ENCODE peak calls at places on chromosomes 2 and 18, in eight cellular contexts. D, C, R, W, X, E, F and B are unnamed samples.

GRCh38 chr18:9016819-9017169 is 85.7 kb upstream of the NDUFV2 start:
- DNase-seq in D (no peak), C (no peak), R (no peak), W (no peak), X (peak), E (no peak), F (no peak), B (no peak)

GRCh38 chr2:96344011-96344410 is 8.4 kb downstream of the NCAPH start:
- DNase-seq in D (peak), C (no peak), R (no peak), W (peak), X (peak), E (peak), F (peak), B (peak)

GRCh38 chr2:240928476-240929363 is 22.6 kb downstream of the CROCC2 start:
- DNase-seq in D (no peak), C (no peak), R (no peak), W (no peak), X (no peak), E (no peak), F (peak), B (no peak)

GRCh38 chr2:36605273-36605672 is 7.3 kb upstream of the FEZ2 start:
- DNase-seq in D (no peak), C (no peak), R (no peak), W (no peak), X (no peak), E (no peak), F (no peak), B (no peak)

GRCh38 chr18:429030-429429 is 71.5 kb downstream of the COLEC12 start:
- DNase-seq in D (no peak), C (no peak), R (no peak), W (no peak), X (no peak), E (no peak), F (no peak), B (no peak)

GRCh38 chr2:80122675-80123074 is 181.9 kb downstream of the LRRTM1 start:
- DNase-seq in D (no peak), C (no peak), R (no peak), W (no peak), X (no peak), E (no peak), F (no peak), B (no peak)

GRCh38 chr2:231929961-231930600 is 3.9 kb upstream of the NPPC start:
- DNase-seq in D (no peak), C (peak), R (no peak), W (no peak), X (peak), E (peak), F (peak), B (no peak)

GRCh38 chr2:16727256-16727655 is 61.6 kb upstream of the CYRIA start:
- DNase-seq in D (no peak), C (no peak), R (no peak), W (no peak), X (peak), E (peak), F (no peak), B (no peak)

GRCh38 chr2:218419630-218420216 is 800 bp downstream of the VIL1 start:
- DNase-seq in D (no peak), C (no peak), R (no peak), W (no peak), X (no peak), E (no peak), F (no peak), B (no peak)

GRCh38 chr2:65177754-65178442 is 48.0 kb upstream of the RAB1A start:
- DNase-seq in D (no peak), C (no peak), R (no peak), W (no peak), X (no peak), E (no peak), F (no peak), B (no peak)

GRCh38 chr2:212392048-212392447 is 146.6 kb downstream of the ERBB4 start:
- DNase-seq in D (no peak), C (no peak), R (no peak), W (no peak), X (peak), E (no peak), F (no peak), B (no peak)

GRCh38 chr2:173264603-173265366 is 89.9 kb upstream of the CDCA7 start:
- DNase-seq in D (peak), C (no peak), R (no peak), W (no peak), X (no peak), E (no peak), F (peak), B (peak)

GRCh38 chr18:55247032-55247431 is 287.8 kb upstream of the CCDC68 start:
- DNase-seq in D (no peak), C (no peak), R (no peak), W (no peak), X (no peak), E (no peak), F (no peak), B (no peak)

GRCh38 chr2:235170536-235171510 is 219.0 kb downstream of the SH3BP4 start:
- DNase-seq in D (no peak), C (no peak), R (peak), W (no peak), X (peak), E (peak), F (no peak), B (no peak)

GRCh38 chr2:33272001-33272400 is 204.4 kb upstream of the RASGRP3 start:
- DNase-seq in D (no peak), C (no peak), R (peak), W (no peak), X (peak), E (no peak), F (no peak), B (peak)

GRCh38 chr18:45730832-45731545 is 7.0 kb downstream of the SLC14A1 start:
- DNase-seq in D (no peak), C (no peak), R (no peak), W (no peak), X (peak), E (no peak), F (no peak), B (no peak)

GRCh38 chr18:45734505-45734904 is 10.5 kb downstream of the SLC14A1 start:
- DNase-seq in D (no peak), C (no peak), R (no peak), W (no peak), X (no peak), E (no peak), F (no peak), B (no peak)

GRCh38 chr18:45733535-45733934 is 9.6 kb downstream of the SLC14A1 start:
- DNase-seq in D (no peak), C (no peak), R (no peak), W (no peak), X (no peak), E (no peak), F (no peak), B (no peak)

GRCh38 chr18:45728341-45729010 is 4.5 kb downstream of the SLC14A1 start:
- DNase-seq in D (no peak), C (no peak), R (no peak), W (no peak), X (peak), E (peak), F (no peak), B (no peak)

DNA sequence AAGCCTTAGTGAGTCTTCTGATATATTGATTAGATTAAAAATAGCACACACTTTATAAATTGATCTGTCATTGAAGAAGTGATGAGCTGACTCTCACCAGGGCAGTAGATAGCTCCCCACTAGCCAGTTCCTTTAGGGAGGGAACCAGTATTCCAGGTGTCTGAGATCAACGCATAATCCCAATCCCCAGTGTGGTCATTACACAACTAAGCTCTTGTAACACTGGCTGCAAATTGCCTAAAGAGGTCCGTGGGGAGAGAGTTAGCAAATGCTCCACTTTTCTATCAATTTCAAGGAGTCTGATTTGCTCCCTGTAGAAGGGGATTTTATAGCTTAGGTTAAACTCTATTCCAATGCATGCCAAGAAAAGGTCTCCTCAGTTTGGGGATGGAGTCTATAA is 7.7 kb downstream of the SLC14A1 start:
- DNase-seq in D (no peak), C (no peak), R (no peak), W (no peak), X (no peak), E (no peak), F (no peak), B (no peak)
- H3K27ac ChIP-seq in D (no peak), C (no peak), R (no peak), W (no peak), X (no peak), E (no peak), F (no peak), B (no peak)

GRCh38 chr2:7888876-7889275 is 793.0 kb upstream of the ID2 start:
- DNase-seq in D (no peak), C (no peak), R (no peak), W (no peak), X (no peak), E (no peak), F (no peak), B (no peak)
- H3K4me3 ChIP-seq in D (no peak), C (no peak), R (no peak), W (no peak), X (no peak), E (no peak), F (no peak), B (no peak)

DNA sequence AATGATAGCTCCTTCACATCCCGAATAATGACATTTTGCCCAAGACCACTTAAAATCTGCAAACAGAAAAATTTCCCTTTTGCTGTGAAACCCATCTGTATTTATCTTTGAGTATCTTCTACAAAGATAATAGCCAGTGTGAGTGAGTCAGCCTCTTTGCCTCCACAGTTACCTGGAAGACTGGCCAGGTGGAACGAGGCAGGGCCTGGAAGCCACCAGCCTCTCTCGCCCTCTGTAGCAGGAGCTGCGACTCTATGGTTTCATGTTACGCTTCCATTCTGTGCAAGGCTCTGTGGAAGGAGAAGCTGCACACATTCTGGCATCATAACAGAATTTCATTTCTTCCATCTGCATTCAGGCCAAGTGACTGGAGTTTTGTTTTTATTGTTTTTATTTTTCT is 9.6 kb downstream of the ELP2 start:
- DNase-seq in D (no peak), C (no peak), R (no peak), W (no peak), X (no peak), E (no peak), F (no peak), B (no peak)
- H3K27ac ChIP-seq in D (no peak), C (no peak), R (no peak), W (no peak), X (no peak), E (no peak), F (no peak), B (no peak)

DNA sequence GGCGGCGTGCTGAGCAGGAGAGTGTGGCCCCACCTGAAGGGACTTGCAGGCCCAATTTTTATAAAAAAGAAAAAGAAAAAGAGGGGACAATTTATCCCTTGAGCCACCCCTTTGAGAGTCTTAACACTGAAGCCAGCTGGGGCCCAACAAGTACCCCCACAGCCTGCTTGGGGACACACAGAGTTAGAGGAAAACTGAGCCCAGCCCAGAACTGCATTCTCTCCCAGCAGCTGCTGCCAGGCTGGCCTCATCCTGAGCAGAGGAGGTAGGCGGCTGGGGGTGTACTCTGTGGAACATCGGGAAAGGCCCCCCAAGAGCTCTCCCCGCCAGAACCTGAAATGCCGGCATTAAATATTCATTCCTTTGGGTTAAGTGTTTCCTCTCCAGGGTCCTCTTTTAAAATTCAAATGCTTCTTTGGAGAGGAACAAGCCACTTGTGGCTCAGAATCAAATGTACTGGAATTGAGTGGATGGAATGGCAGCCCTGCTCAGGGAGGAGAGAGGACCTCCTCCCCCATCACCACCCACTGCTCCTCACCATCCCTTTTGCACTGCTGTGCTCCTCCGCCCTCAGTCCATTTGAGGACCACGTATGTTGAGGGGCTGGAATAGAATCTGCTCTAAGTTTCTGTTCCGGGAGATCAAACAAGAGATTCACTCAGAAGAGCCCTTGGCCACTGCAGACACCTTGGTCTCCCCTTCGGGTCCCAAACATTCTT is 45.6 kb downstream of the C1QL2 start:
- DNase-seq in D (no peak), C (no peak), R (no peak), W (no peak), X (no peak), E (no peak), F (no peak), B (no peak)
- H3K4me3 ChIP-seq in D (no peak), C (no peak), R (no peak), W (no peak), X (no peak), E (no peak), F (no peak), B (no peak)

GRCh38 chr18:31490387-31490786 is 7.6 kb upstream of the DSG2 start:
- DNase-seq in D (no peak), C (no peak), R (no peak), W (no peak), X (no peak), E (no peak), F (no peak), B (no peak)
- H3K27ac ChIP-seq in D (no peak), C (no peak), R (no peak), W (no peak), X (no peak), E (no peak), F (no peak), B (no peak)

GRCh38 chr2:175169191-175169590 is 1.2 kb upstream of the ATF2 start:
- DNase-seq in D (no peak), C (no peak), R (no peak), W (no peak), X (no peak), E (no peak), F (no peak), B (no peak)
- H3K4me3 ChIP-seq in D (peak), C (peak), R (peak), W (peak), X (no peak), E (peak), F (no peak), B (peak)

GRCh38 chr2:9797681-9798556 is 45.4 kb upstream of the TAF1B start:
- DNase-seq in D (no peak), C (no peak), R (no peak), W (no peak), X (no peak), E (no peak), F (peak), B (no peak)
- H3K27ac ChIP-seq in D (no peak), C (no peak), R (no peak), W (no peak), X (no peak), E (no peak), F (no peak), B (no peak)

GRCh38 chr2:120334068-120334467 is 11.9 kb upstream of the INHBB start:
- DNase-seq in D (no peak), C (no peak), R (no peak), W (no peak), X (no peak), E (no peak), F (no peak), B (no peak)
- H3K4me3 ChIP-seq in D (no peak), C (no peak), R (no peak), W (no peak), X (no peak), E (no peak), F (no peak), B (no peak)

GRCh38 chr2:60174146-60174545 is 379.3 kb downstream of the BCL11A start:
- DNase-seq in D (no peak), C (no peak), R (no peak), W (no peak), X (no peak), E (no peak), F (no peak), B (no peak)
- H3K27ac ChIP-seq in D (no peak), C (no peak), R (no peak), W (no peak), X (no peak), E (no peak), F (no peak), B (no peak)

GRCh38 chr2:209918251-209918650 is 84.2 kb upstream of the RPE start:
- DNase-seq in D (no peak), C (no peak), R (no peak), W (no peak), X (no peak), E (peak), F (no peak), B (no peak)

GRCh38 chr2:209917154-209917771 is 85.2 kb upstream of the RPE start:
- DNase-seq in D (no peak), C (no peak), R (no peak), W (no peak), X (no peak), E (no peak), F (no peak), B (no peak)

GRCh38 chr2:209922116-209922515 is 80.3 kb upstream of the RPE start:
- DNase-seq in D (no peak), C (no peak), R (no peak), W (no peak), X (no peak), E (no peak), F (no peak), B (no peak)
- H3K4me3 ChIP-seq in D (no peak), C (no peak), R (no peak), W (no peak), X (no peak), E (no peak), F (no peak), B (no peak)